ENCODE peak calls at places on chromosomes 12 and 14, in seven cellular contexts. X is astrocyte, P is testis, H is HCT116, U is stomach, A is gastrocnemius medialis, B is GM12878. K is an unnamed sample. For H3K4me1, the result is how much of the 10 kb centered on the place peaks cover.

GRCh38 chr12:54021432-54022013 is 6.7 kb upstream of the HOXC6 start:
- DNase-seq in A (peak), H (no peak), X (no peak), P (no peak), U (no peak), B (no peak), K (no peak)

GRCh38 chr12:96083020-96083489 is 47.7 kb upstream of the LTA4H start:
- DNase-seq in U (no peak), A (no peak), B (no peak), X (peak), H (no peak), P (no peak), K (no peak)

GRCh38 chr12:31590730-31591307 is at the start of gene DENND5B:
- DNase-seq in B (no peak), U (peak), P (peak), X (peak), H (no peak), A (peak), K (peak)

GRCh38 chr12:71125515-71125914 is 32.3 kb downstream of the TSPAN8 start:
- DNase-seq in U (no peak), X (no peak), P (no peak), B (no peak), H (no peak), A (no peak), K (no peak)

GRCh38 chr12:89154743-89155530 is 197.4 kb downstream of the DUSP6 start:
- DNase-seq in H (no peak), B (no peak), A (no peak), U (no peak), X (no peak), P (no peak), K (no peak)

GRCh38 chr14:100770046-100770445 is 43.4 kb downstream of the DLK1 start:
- DNase-seq in B (no peak), A (no peak), X (no peak), U (no peak), H (no peak), P (no peak), K (no peak)

GRCh38 chr12:4506870-4507269 is 31.8 kb upstream of the RAD51AP1 start:
- DNase-seq in B (peak), U (no peak), A (no peak), H (no peak), X (peak), P (no peak), K (no peak)

GRCh38 chr12:105273601-105274000 is 37.6 kb upstream of the APPL2 start:
- DNase-seq in H (no peak), P (no peak), X (no peak), U (no peak), A (no peak), B (no peak), K (no peak)

GRCh38 chr14:91237219-91237618 is 7.3 kb downstream of the GPR68 start:
- DNase-seq in B (no peak), A (no peak), P (no peak), X (peak), H (no peak), U (no peak), K (no peak)

GRCh38 chr12:57094194-57095160 is 5.6 kb downstream of the NAB2 start:
- DNase-seq in H (no peak), X (no peak), B (no peak), P (no peak), A (no peak), U (peak), K (no peak)

GRCh38 chr14:95348395-95349080 is 28.8 kb upstream of the CLMN start:
- DNase-seq in U (no peak), B (no peak), H (no peak), X (no peak), A (no peak), P (no peak), K (no peak)

GRCh38 chr14:71165121-71165574 is 257.9 kb downstream of the PCNX1 start:
- DNase-seq in U (no peak), A (no peak), B (no peak), X (peak), H (no peak), P (peak), K (no peak)

GRCh38 chr12:104177663-104178501 is 37.7 kb upstream of the TXNRD1 start:
- DNase-seq in X (peak), B (no peak), A (peak), U (peak), H (peak), P (peak), K (peak)

GRCh38 chr14:37034410-37035285 is 137.8 kb downstream of the SLC25A21 start:
- DNase-seq in H (no peak), A (no peak), B (no peak), U (no peak), P (no peak), X (peak), K (no peak)

GRCh38 chr12:16475521-16475920 is 128.1 kb downstream of the MGST1 start:
- DNase-seq in H (no peak), B (no peak), X (no peak), U (no peak), P (no peak), A (no peak), K (no peak)

GRCh38 chr12:43318002-43318401 is 234.0 kb downstream of the ADAMTS20 start:
- DNase-seq in A (no peak), U (no peak), H (no peak), X (no peak), B (no peak), P (no peak), K (no peak)

GRCh38 chr14:21074398-21075272 is 4.5 kb downstream of the ARHGEF40 start:
- DNase-seq in U (no peak), B (no peak), A (no peak), H (no peak), X (no peak), P (no peak), K (no peak)

GRCh38 chr12:65618574-65618973 is 205.7 kb upstream of the HMGA2 start:
- DNase-seq in H (no peak), B (no peak), A (no peak), P (no peak), X (no peak), U (no peak), K (no peak)

GRCh38 chr12:34395056-34396005 is 373.0 kb downstream of the ALG10 start:
- DNase-seq in A (peak), B (no peak), U (peak), X (no peak), H (no peak), P (peak), K (peak)
- H3K27ac ChIP-seq in A (no peak), B (no peak), U (no peak), X (no peak), H (no peak), P (no peak), K (no peak)

GRCh38 chr12:50711018-50711527 is 52.8 kb upstream of the ATF1 start:
- DNase-seq in X (no peak), H (no peak), B (no peak), P (no peak), U (no peak), A (no peak), K (no peak)

GRCh38 chr12:50706606-50707005 is 57.3 kb upstream of the ATF1 start:
- DNase-seq in U (no peak), B (no peak), P (no peak), X (no peak), A (no peak), H (no peak), K (no peak)

GRCh38 chr12:50708619-50709018 is 55.3 kb upstream of the ATF1 start:
- DNase-seq in P (no peak), U (no peak), H (no peak), X (no peak), A (no peak), B (no peak), K (no peak)

DNA sequence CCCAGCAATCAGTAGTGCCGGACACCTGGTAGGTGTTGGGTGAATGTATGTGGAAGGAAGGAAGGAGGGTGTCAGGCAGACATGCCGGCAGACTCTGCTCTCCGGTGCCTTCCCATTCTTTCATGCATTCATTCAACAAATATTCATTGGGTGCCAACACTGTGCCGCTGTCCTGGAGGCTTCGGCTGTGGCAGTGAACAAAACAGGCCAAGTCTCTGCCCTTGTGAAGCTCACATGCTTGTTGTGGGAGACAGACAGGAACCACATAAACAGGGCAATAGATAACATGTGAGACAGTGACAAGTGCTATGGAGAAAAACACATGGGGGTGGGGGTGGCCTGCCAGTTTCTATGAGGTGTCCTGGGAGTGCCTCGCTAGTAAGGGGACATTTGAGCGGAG is 56.5 kb upstream of the ATF1 start:
- DNase-seq in P (no peak), H (no peak), B (no peak), A (no peak), X (no peak), U (no peak), K (peak)
- H3K4me1 ChIP-seq in P (under half), H (under half), B (under half), A (under half), X (under half), U (under half), K (under half)

GRCh38 chr14:102262894-102263462 is 42.0 kb downstream of the MOK start:
- DNase-seq in P (peak), H (peak), B (no peak), X (peak), U (no peak), A (no peak), K (no peak)
- H3K27ac ChIP-seq in P (peak), H (no peak), B (no peak), X (peak), U (no peak), A (no peak), K (peak)

GRCh38 chr12:111404362-111405148 is 1.2 kb upstream of the SH2B3 start:
- DNase-seq in A (no peak), U (no peak), P (no peak), H (no peak), B (no peak), X (no peak), K (no peak)
- H3K4me1 ChIP-seq in A (under half), U (half or more), P (under half), H (half or more), B (under half), X (under half), K (under half)

GRCh38 chr12:118189761-118190181 is 53.8 kb downstream of the PEBP1 start:
- DNase-seq in B (no peak), U (no peak), P (peak), X (peak), H (no peak), A (no peak), K (peak)
- H3K27ac ChIP-seq in B (no peak), U (peak), P (peak), X (peak), H (no peak), A (peak), K (peak)

GRCh38 chr12:108133482-108133881 is 4.4 kb downstream of the WSCD2 start:
- DNase-seq in A (no peak), H (no peak), B (no peak), U (no peak), X (no peak), P (no peak), K (no peak)

GRCh38 chr12:108131657-108132126 is 2.6 kb downstream of the WSCD2 start:
- DNase-seq in X (no peak), U (no peak), A (no peak), H (no peak), B (no peak), P (no peak), K (no peak)

GRCh38 chr12:108136697-108137096 is 7.6 kb downstream of the WSCD2 start:
- DNase-seq in A (no peak), H (no peak), B (no peak), U (no peak), X (no peak), P (no peak), K (no peak)

GRCh38 chr12:108135627-108136026 is 6.5 kb downstream of the WSCD2 start:
- DNase-seq in P (no peak), U (no peak), A (no peak), H (no peak), B (no peak), X (no peak), K (no peak)

DNA sequence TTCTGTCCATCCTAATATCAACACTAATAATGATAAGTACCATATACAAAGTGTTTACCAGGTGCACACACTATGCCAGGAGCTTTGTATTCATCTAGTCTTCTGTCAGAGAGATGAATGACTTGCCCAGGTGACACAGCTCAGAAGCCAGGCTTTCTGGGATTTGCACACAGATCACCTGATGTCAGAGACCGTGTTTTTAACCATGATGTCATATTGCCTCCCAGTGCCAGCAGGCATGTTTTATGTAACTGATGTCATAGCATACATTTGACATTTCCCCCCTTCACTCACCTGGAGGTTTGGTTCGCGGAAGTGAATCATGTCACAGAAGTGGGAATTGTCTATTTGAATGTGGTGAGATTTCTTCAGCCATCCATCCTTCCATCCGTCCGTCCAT is 5.7 kb downstream of the WSCD2 start:
- DNase-seq in X (no peak), H (no peak), B (no peak), P (no peak), A (no peak), U (no peak), K (no peak)
- H3K4me1 ChIP-seq in X (under half), H (under half), B (under half), P (under half), A (under half), U (under half), K (under half)

GRCh38 chr12:15000575-15000974 is 27.7 kb downstream of the PDE6H start:
- DNase-seq in A (no peak), B (no peak), X (no peak), U (no peak), H (no peak), P (no peak), K (no peak)
- H3K27ac ChIP-seq in A (no peak), B (no peak), X (no peak), U (peak), H (no peak), P (no peak), K (no peak)

GRCh38 chr14:102527255-102528232 is 18.0 kb upstream of the ANKRD9 start:
- DNase-seq in X (no peak), H (peak), U (peak), B (no peak), A (no peak), P (no peak), K (no peak)
- H3K4me1 ChIP-seq in X (under half), H (half or more), U (under half), B (under half), A (under half), P (under half), K (under half)

GRCh38 chr12:46526231-46526630 is 153.7 kb upstream of the SLC38A2 start:
- DNase-seq in P (no peak), X (no peak), A (no peak), H (no peak), U (no peak), B (no peak), K (no peak)

GRCh38 chr12:46523446-46523845 is 150.9 kb upstream of the SLC38A2 start:
- DNase-seq in A (no peak), B (no peak), X (no peak), U (no peak), P (no peak), H (no peak), K (no peak)

GRCh38 chr12:46522141-46522540 is 149.6 kb upstream of the SLC38A2 start:
- DNase-seq in A (no peak), U (no peak), X (no peak), P (no peak), B (no peak), H (no peak), K (no peak)

GRCh38 chr12:46524778-46525177 is 152.2 kb upstream of the SLC38A2 start:
- DNase-seq in P (peak), A (peak), U (peak), B (no peak), X (peak), H (no peak), K (peak)

GRCh38 chr12:46523863-46524770 is 151.5 kb upstream of the SLC38A2 start:
- DNase-seq in H (peak), X (peak), U (no peak), B (no peak), A (no peak), P (no peak), K (no peak)
- H3K27ac ChIP-seq in H (peak), X (peak), U (peak), B (no peak), A (no peak), P (peak), K (peak)